ENCODE peak calls at places on chromosomes 13 and 19, in eight cellular contexts. R, B, S, K, Q, J, M and C are unnamed samples. For H3K9me3, the result is how much of the 10 kb centered on the place peaks cover.

GRCh38 chr13:27128825-27129627 is 42.6 kb downstream of the USP12 start:
- DNase-seq in R (no peak), B (no peak), S (no peak), K (no peak), Q (no peak), J (no peak), M (no peak), C (no peak)

GRCh38 chr19:18310966-18311365 is 11.9 kb downstream of the LSM4 start:
- DNase-seq in R (no peak), B (no peak), S (no peak), K (no peak), Q (no peak), J (no peak), M (no peak), C (no peak)

GRCh38 chr13:98352226-98352625 is 175.2 kb upstream of the RNF113B start:
- DNase-seq in R (no peak), B (no peak), S (no peak), K (no peak), Q (no peak), J (no peak), M (no peak), C (no peak)

GRCh38 chr13:69950160-69950559 is 157.5 kb upstream of the ATXN8OS start:
- DNase-seq in R (no peak), B (no peak), S (no peak), K (no peak), Q (no peak), J (no peak), M (no peak), C (no peak)

GRCh38 chr13:100443998-100444328 is 144.6 kb downstream of the GGACT start:
- DNase-seq in R (no peak), B (no peak), S (no peak), K (no peak), Q (no peak), J (no peak), M (no peak), C (no peak)

GRCh38 chr13:35791191-35791902 is 314.9 kb upstream of the MAB21L1 start:
- DNase-seq in R (no peak), B (no peak), S (peak), K (no peak), Q (peak), J (peak), M (no peak), C (no peak)

GRCh38 chr13:113664751-113665581 is 2.1 kb upstream of the GRK1 start:
- DNase-seq in R (peak), B (peak), S (no peak), K (no peak), Q (no peak), J (no peak), M (no peak), C (no peak)

GRCh38 chr13:23683084-23683483 is 112.9 kb downstream of the TNFRSF19 start:
- DNase-seq in R (no peak), B (no peak), S (no peak), K (no peak), Q (no peak), J (no peak), M (no peak), C (no peak)

GRCh38 chr13:74191036-74191809 is 57.0 kb upstream of the KLF12 start:
- DNase-seq in R (no peak), B (no peak), S (no peak), K (no peak), Q (no peak), J (no peak), M (no peak), C (no peak)

GRCh38 chr19:28582807-28583206 is 630.1 kb downstream of the UQCRFS1 start:
- DNase-seq in R (no peak), B (no peak), S (no peak), K (no peak), Q (no peak), J (no peak), M (no peak), C (no peak)

GRCh38 chr19:42529248-42529764 is 1.0 kb upstream of the CEACAM1 start:
- DNase-seq in R (peak), B (peak), S (peak), K (peak), Q (peak), J (peak), M (peak), C (peak)

GRCh38 chr19:582497-583197 is 7.0 kb upstream of the HCN2 start:
- DNase-seq in R (no peak), B (no peak), S (peak), K (no peak), Q (peak), J (no peak), M (no peak), C (no peak)

GRCh38 chr19:52993342-52994178 is 20.2 kb upstream of the ERVV-1 start:
- DNase-seq in R (peak), B (peak), S (peak), K (peak), Q (peak), J (peak), M (peak), C (peak)

GRCh38 chr13:79393564-79394249 is 12.3 kb downstream of the RBM26 start:
- DNase-seq in R (no peak), B (peak), S (no peak), K (no peak), Q (no peak), J (no peak), M (no peak), C (no peak)

GRCh38 chr19:50510121-50510670 is 795 bp downstream of the JOSD2 start:
- DNase-seq in R (no peak), B (peak), S (no peak), K (no peak), Q (peak), J (no peak), M (no peak), C (no peak)

GRCh38 chr19:765179-765738 is 14.3 kb downstream of the MISP start:
- DNase-seq in R (no peak), B (no peak), S (no peak), K (no peak), Q (no peak), J (peak), M (no peak), C (no peak)

GRCh38 chr13:32001392-32001768 is 30.2 kb upstream of the FRY start:
- DNase-seq in R (peak), B (no peak), S (peak), K (peak), Q (peak), J (peak), M (no peak), C (no peak)

GRCh38 chr13:74867460-74867859 is 614.5 kb downstream of the TBC1D4 start:
- DNase-seq in R (no peak), B (no peak), S (no peak), K (no peak), Q (peak), J (no peak), M (no peak), C (no peak)

DNA sequence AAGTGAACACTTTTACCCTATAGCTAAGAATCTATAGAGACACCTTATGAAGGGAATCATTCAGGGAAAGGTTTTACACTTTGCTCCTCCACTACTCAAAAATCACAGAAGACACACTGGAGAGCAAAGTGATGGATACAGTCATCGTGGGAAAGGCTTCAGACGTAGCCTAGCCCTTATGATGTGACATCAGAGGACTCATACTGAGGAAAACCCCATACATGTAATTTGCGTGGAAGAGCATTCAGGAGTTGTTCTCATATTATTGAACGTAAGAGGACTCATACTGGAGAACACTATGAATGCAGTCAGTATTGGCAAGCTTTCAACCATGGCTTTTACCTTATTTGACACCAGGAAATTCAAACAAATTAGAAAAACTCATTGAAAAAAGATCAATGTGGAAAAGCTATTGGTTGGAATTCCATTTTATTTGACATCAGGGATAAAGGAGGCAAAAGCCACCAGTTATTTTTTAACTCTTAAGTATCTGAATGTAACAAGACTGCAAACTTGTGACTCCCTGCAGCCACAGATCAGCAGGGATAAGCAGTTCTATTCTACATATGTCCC is 16.1 kb upstream of the ZNF274 start:
- DNase-seq in R (no peak), B (no peak), S (peak), K (no peak), Q (no peak), J (peak), M (no peak), C (no peak)
- H3K9me3 ChIP-seq in R (half or more), B (half or more), S (under half), K (under half), Q (under half), J (half or more), M (under half), C (half or more)

GRCh38 chr19:40056505-40056904 is 474 bp upstream of the ZNF780B start:
- DNase-seq in R (no peak), B (no peak), S (no peak), K (no peak), Q (no peak), J (no peak), M (no peak), C (no peak)

GRCh38 chr19:40055049-40055448 is 982 bp downstream of the ZNF780B start:
- DNase-seq in R (no peak), B (no peak), S (no peak), K (peak), Q (no peak), J (no peak), M (no peak), C (no peak)

GRCh38 chr19:40054632-40055031 is 1.4 kb downstream of the ZNF780B start:
- DNase-seq in R (no peak), B (no peak), S (no peak), K (no peak), Q (no peak), J (no peak), M (no peak), C (no peak)

GRCh38 chr19:40057166-40057565 is 1.1 kb upstream of the ZNF780B start:
- DNase-seq in R (no peak), B (no peak), S (no peak), K (no peak), Q (no peak), J (no peak), M (no peak), C (no peak)

DNA sequence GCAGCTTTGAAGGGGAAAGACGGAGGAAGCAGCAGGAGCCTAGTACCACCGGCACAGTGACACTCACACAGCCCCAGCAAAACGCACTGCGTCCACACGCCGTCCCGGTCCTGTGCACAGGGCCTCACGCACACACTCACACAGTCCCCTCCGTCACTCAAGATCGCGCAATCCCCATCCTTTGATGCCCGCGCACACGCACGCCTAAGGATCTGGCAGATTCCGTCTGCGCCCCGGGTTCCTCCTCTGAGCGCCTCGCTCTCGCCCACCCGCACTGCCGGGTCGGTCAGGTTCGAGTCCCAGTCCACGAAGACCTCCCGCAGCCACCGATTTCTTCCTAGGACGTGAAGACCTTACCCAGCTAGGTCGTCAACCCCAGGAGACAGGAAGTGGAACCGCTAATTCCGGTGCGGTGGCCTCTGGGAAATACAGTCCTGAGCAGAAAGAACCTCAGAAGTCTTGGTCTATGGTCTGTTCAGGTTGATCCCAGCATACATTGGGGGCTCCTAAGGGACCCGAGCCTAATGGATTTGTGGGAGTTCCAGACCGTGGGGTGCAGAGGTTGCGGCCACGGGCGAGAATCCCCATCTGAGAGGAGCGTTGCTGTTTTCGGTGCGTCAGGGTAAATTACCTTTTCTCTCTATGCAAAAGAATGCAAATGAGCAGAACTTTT is at the start of gene ZNF780B:
- DNase-seq in R (peak), B (peak), S (peak), K (peak), Q (peak), J (peak), M (peak), C (peak)
- H3K9me3 ChIP-seq in R (under half), B (under half), S (under half), K (under half), Q (under half), J (half or more), M (under half), C (under half)

DNA sequence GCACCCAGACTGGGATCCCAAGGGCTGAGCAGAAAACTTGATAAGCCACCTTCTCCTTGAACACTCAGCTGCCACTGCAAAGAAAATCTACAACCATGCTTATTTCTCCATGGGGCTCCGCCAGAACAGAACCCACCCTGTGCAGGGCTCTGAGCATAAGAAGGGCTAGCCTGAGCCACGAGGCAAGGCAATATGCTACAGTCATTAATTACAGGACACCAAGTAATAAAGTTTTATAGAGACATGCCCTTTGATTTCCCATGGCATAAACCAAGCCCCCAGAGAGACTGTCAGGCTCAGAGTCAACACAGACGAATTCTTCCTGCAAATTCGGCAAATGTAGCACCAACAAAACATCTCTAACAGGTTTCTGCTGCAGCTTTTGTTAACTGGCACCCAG is 5.7 kb downstream of the PEPD start:
- DNase-seq in R (no peak), B (no peak), S (no peak), K (no peak), Q (no peak), J (no peak), M (no peak), C (no peak)
- H3K9me3 ChIP-seq in R (under half), B (under half), S (under half), K (under half), Q (under half), J (under half), M (under half), C (under half)

GRCh38 chr19:36547001-36547732 is 19.1 kb upstream of the ZNF260 start:
- DNase-seq in R (no peak), B (no peak), S (peak), K (no peak), Q (peak), J (peak), M (no peak), C (no peak)
- H3K9me3 ChIP-seq in R (half or more), B (half or more), S (under half), K (under half), Q (under half), J (half or more), M (half or more), C (half or more)

DNA sequence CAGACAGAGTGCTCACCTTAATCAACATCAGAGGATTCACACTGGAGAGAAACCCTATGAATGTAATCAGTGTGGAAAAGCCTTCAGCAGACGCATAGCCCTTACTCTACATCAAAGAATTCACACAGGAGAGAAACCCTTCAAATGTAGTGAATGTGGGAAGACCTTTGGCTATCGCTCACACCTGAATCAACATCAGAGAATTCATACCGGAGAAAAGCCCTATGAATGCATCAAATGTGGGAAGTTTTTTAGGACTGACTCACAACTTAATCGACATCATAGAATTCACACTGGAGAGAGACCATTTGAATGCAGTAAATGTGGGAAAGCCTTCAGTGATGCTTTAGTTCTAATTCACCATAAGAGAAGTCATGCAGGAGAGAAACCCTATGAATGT is 18.3 kb downstream of the ZNF527 start:
- DNase-seq in R (no peak), B (no peak), S (no peak), K (no peak), Q (no peak), J (no peak), M (no peak), C (no peak)
- H3K9me3 ChIP-seq in R (half or more), B (half or more), S (under half), K (under half), Q (under half), J (half or more), M (half or more), C (half or more)

GRCh38 chr19:44032001-44032610 is 6.9 kb downstream of the ZNF222 start:
- DNase-seq in R (no peak), B (no peak), S (peak), K (no peak), Q (no peak), J (no peak), M (no peak), C (no peak)
- H3K9me3 ChIP-seq in R (half or more), B (half or more), S (under half), K (under half), Q (under half), J (half or more), M (under half), C (under half)

GRCh38 chr19:8206147-8207087 is 2.8 kb upstream of the CERS4 start:
- DNase-seq in R (no peak), B (no peak), S (no peak), K (no peak), Q (no peak), J (no peak), M (no peak), C (no peak)
- H3K9me3 ChIP-seq in R (under half), B (under half), S (under half), K (under half), Q (under half), J (under half), M (under half), C (under half)